ENCODE peak calls at places on chromosomes 3 and 15, in five cellular contexts. Y is NT2/D1, S is HepG2, L is H1, G is GM12878. X is an unnamed sample.

GRCh38 chr3:120274739-120275167 is 10.3 kb downstream of the GPR156 start:
- DNase-seq in Y (no peak), S (peak), L (no peak), G (no peak), X (no peak)

GRCh38 chr15:100919481-100920405 is 586 bp downstream of the LRRK1 start:
- DNase-seq in Y (no peak), S (no peak), L (peak), G (no peak), X (no peak)

GRCh38 chr15:29034151-29034550 is 148.4 kb downstream of the APBA2 start:
- DNase-seq in Y (no peak), S (no peak), L (no peak), G (no peak), X (no peak)

GRCh38 chr3:66033241-66034138 is 5.2 kb downstream of the MAGI1 start:
- DNase-seq in Y (no peak), S (no peak), L (peak), G (no peak), X (no peak)

GRCh38 chr15:23690450-23690852 is 3.3 kb upstream of the NDN start:
- DNase-seq in Y (no peak), S (peak), L (peak), G (no peak), X (no peak)

GRCh38 chr3:172760406-172760805 is 9.9 kb downstream of the ECT2 start:
- DNase-seq in Y (no peak), S (no peak), L (no peak), G (no peak), X (no peak)

GRCh38 chr3:14518893-14519292 is 21.2 kb downstream of the GRIP2 start:
- DNase-seq in Y (no peak), S (no peak), L (no peak), G (no peak), X (no peak)

GRCh38 chr3:114928989-114929620 is 218.0 kb downstream of the ZBTB20 start:
- DNase-seq in Y (peak), S (no peak), L (no peak), G (no peak), X (no peak)

GRCh38 chr3:39065197-39065596 is 13.4 kb downstream of the WDR48 start:
- DNase-seq in Y (peak), S (peak), L (no peak), G (no peak), X (peak)

GRCh38 chr15:68626739-68627138 is 47.9 kb downstream of the CORO2B start:
- DNase-seq in Y (no peak), S (no peak), L (no peak), G (no peak), X (no peak)

GRCh38 chr3:194888916-194889315 is 203.2 kb downstream of the FAM43A start:
- DNase-seq in Y (no peak), S (no peak), L (peak), G (no peak), X (no peak)

GRCh38 chr3:74605437-74605836 is 9.0 kb downstream of the CNTN3 start:
- DNase-seq in Y (no peak), S (no peak), L (no peak), G (no peak), X (no peak)

GRCh38 chr3:87287025-87287424 is 10.6 kb upstream of the POU1F1 start:
- DNase-seq in Y (no peak), S (no peak), L (no peak), G (no peak), X (no peak)

GRCh38 chr15:100939786-100940185 is 20.6 kb downstream of the LRRK1 start:
- DNase-seq in Y (no peak), S (no peak), L (no peak), G (no peak), X (no peak)

DNA sequence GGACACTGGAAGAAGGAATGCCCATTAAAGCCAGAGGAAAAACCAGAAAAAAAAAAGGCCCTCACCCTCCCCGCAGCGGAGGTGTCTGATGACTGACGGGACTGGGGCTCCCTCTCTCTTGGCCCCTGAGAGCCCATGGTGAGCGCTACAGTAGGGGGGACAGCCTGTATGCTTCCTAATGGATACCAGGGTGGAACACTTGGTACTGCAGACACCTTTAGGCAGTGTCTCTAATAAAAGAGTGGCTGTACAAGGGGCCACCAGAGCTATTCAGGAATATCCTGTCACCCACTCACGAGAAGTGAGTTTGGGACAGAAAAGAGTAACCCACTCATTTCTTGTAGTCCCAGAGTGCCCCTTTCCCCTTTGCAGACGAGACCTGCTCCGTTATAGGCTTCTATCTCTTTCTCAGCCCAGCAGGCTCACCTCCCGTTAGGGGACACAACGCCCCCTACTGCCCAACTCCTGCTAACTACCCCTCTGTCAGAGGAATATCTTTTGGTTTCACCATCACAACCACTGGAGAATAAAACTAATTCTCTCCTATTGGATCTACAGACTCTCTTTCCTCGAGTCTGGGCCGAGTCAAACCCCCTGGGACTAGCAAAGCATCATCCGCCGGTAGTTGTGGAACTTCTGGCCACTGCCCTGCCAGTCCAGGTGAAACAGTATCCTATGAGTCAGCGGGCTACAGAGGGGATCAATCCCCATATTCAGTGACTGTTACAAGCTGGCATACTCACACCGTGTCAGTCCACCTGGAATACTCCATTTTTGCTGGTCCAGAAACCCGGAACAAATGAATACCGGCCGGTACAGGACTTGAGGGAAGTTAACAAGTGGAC is 40.8 kb downstream of the ZBTB11 start:
- DNase-seq in Y (peak), S (peak), L (peak), G (peak), X (peak)
- TF ChIP-seq SUZ12 in Y (no peak), S (no peak), L (no peak), G (no peak), X (no peak)

GRCh38 chr15:67307156-67307555 is 52.6 kb downstream of the IQCH start:
- DNase-seq in Y (no peak), S (no peak), L (no peak), G (no peak), X (no peak)
- TF ChIP-seq SUZ12 in Y (no peak), S (no peak), L (no peak), G (no peak), X (no peak)

DNA sequence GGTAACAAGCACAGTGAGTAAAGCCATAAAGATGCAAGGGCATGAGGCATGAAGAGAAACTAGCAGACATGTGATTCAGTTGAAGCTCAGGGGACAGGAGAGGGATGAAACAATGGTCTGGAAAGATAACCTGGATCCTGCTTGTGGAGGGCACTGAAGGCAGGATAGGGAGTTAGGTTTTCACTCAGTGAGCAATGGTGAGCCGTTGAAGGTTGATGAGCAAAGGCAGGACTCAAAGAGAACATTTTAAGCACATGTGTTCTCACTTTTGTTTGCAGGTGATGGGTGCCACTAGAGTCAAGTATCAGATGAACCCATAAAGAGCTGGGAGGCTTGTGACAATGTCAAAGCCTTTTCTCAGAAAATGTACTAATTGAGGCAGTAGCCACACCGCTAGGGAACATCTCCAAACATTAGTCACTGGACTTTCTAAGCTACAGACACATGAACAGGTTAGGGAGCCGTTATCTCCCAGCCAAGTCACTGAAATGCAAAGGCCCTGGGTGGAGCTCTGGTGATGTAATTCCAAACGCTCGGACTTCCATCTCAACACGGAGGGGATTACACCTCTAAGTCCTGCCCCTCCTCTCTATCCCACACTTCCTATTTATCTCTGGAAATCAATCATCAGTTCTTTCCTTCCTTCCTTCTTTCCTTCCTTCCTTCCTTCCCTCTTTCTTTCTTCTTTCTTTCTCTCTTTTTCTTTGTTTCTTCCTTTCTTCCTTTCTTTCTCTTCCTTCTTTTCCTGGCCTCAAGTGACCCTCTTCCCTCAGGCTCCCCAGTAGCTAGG is 22.7 kb downstream of the KLHL6 start:
- DNase-seq in Y (no peak), S (no peak), L (no peak), G (no peak), X (no peak)
- TF ChIP-seq SUZ12 in Y (no peak), S (no peak), L (no peak), G (no peak), X (no peak)

GRCh38 chr3:101017048-101017447 is 23.8 kb upstream of the ABI3BP start:
- DNase-seq in Y (no peak), S (no peak), L (no peak), G (no peak), X (no peak)
- TF ChIP-seq SUZ12 in Y (no peak), S (no peak), L (no peak), G (no peak), X (no peak)

GRCh38 chr3:136735103-136735502 is 17.1 kb downstream of the STAG1 start:
- DNase-seq in Y (no peak), S (no peak), L (peak), G (no peak), X (no peak)

GRCh38 chr3:136740351-136740957 is 11.7 kb downstream of the STAG1 start:
- DNase-seq in Y (no peak), S (no peak), L (no peak), G (no peak), X (no peak)

DNA sequence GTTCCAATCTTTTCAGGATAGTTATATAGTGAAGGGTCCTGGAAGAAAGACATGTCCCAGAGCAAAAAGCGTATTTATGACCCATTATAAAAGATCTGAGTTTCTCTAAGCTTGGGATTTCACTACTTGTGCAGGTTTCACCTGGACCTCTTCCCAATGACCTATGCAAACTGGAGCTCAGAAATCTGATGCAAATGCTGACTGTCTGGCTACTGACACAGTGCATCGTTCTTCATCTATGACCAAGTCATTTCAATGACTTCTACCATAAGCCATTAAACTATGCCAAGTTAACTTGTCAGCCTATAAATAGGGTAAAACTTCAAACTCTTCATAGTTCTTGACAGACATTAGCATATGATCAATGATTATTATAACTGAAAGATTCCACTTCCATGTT is 11.1 kb downstream of the STAG1 start:
- DNase-seq in Y (no peak), S (no peak), L (no peak), G (no peak), X (no peak)
- TF ChIP-seq SUZ12 in Y (no peak), S (no peak), L (no peak), G (no peak), X (no peak)

GRCh38 chr15:60784855-60785254 is 305.9 kb upstream of the ICE2 start:
- DNase-seq in Y (no peak), S (no peak), L (no peak), G (no peak), X (no peak)

GRCh38 chr15:60790641-60791040 is 311.7 kb upstream of the ICE2 start:
- DNase-seq in Y (no peak), S (no peak), L (no peak), G (no peak), X (no peak)

GRCh38 chr15:60791216-60791615 is 312.3 kb upstream of the ICE2 start:
- DNase-seq in Y (no peak), S (no peak), L (no peak), G (no peak), X (no peak)

GRCh38 chr15:60787737-60788513 is 309.0 kb upstream of the ICE2 start:
- DNase-seq in Y (no peak), S (no peak), L (no peak), G (no peak), X (no peak)

GRCh38 chr15:60788514-60789091 is 309.7 kb upstream of the ICE2 start:
- DNase-seq in Y (no peak), S (no peak), L (no peak), G (no peak), X (no peak)
- TF ChIP-seq SUZ12 in Y (no peak), S (no peak), L (no peak), G (no peak), X (no peak)

DNA sequence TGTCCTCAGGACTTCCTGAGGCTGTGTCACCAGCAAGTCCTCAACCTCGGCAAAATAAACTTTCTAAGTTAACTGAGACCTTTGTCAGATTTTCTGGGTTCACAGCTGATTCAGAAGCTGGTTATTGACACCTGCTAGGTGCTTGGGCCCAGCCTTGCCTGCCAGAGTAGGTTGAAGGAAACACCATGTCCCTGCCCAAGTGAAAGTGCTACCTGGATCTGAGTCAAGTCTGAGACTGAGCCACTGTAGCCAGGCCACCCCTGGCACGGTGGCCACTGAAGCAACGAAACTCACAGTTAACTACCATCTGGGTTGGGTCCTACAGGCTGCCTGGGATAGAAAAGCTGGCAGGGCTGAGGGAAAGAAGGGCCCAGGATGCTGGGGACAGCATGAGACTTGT is 8.2 kb downstream of the HYAL2 start:
- DNase-seq in Y (no peak), S (no peak), L (no peak), G (no peak), X (no peak)
- TF ChIP-seq SUZ12 in Y (no peak), S (no peak), L (no peak), G (no peak), X (no peak)

GRCh38 chr15:41105348-41106334 is 10.4 kb downstream of the INO80 start:
- DNase-seq in Y (no peak), S (no peak), L (no peak), G (no peak), X (no peak)
- TF ChIP-seq SUZ12 in Y (no peak), S (no peak), L (no peak), G (no peak), X (no peak)

GRCh38 chr3:46282041-46282440 is 39.8 kb downstream of the CCR3 start:
- DNase-seq in Y (no peak), S (no peak), L (no peak), G (no peak), X (no peak)
- TF ChIP-seq SUZ12 in Y (no peak), S (no peak), L (no peak), G (no peak), X (no peak)

GRCh38 chr3:187943677-187944390 is 198.6 kb upstream of the BCL6 start:
- DNase-seq in Y (no peak), S (peak), L (no peak), G (no peak), X (no peak)
- TF ChIP-seq SUZ12 in Y (no peak), S (no peak), L (no peak), G (no peak), X (no peak)